ENCODE peak calls at places on chromosomes 13 and 19, in four cellular contexts. One of them, this sample, is unnamed.

GRCh38 chr19:41218615-41219507 is at the start of gene AXL:
- DNase-seq in H1: peak; percentile 90
- DNase-seq in SK-N-SH: peak; percentile 43
- DNase-seq in HepG2: peak; percentile 25
- DNase-seq in this sample: no peak

GRCh38 chr13:50126378-50127016 is 111.3 kb downstream of the KCNRG start:
- DNase-seq in H1: no peak
- DNase-seq in SK-N-SH: no peak
- DNase-seq in HepG2: peak; percentile 27
- DNase-seq in this sample: no peak

GRCh38 chr13:29065142-29065541 is 245.0 kb downstream of the MTUS2 start:
- DNase-seq in H1: no peak
- DNase-seq in SK-N-SH: no peak
- DNase-seq in HepG2: no peak
- DNase-seq in this sample: peak; percentile 27

GRCh38 chr19:49142866-49143335 is 12.3 kb downstream of the HRC start:
- DNase-seq in H1: peak; percentile 90
- DNase-seq in SK-N-SH: peak; percentile 95
- DNase-seq in HepG2: no peak
- DNase-seq in this sample: no peak

GRCh38 chr13:60679131-60679530 is 282.1 kb downstream of the TDRD3 start:
- DNase-seq in H1: no peak
- DNase-seq in SK-N-SH: no peak
- DNase-seq in HepG2: no peak
- DNase-seq in this sample: no peak

GRCh38 chr19:15463865-15464371 is 426 bp downstream of the RASAL3 start:
- DNase-seq in H1: no peak
- DNase-seq in SK-N-SH: no peak
- DNase-seq in HepG2: no peak
- DNase-seq in this sample: no peak

GRCh38 chr19:2381151-2381822 is 21.2 kb downstream of the TMPRSS9 start:
- DNase-seq in H1: no peak
- DNase-seq in SK-N-SH: no peak
- DNase-seq in HepG2: no peak
- DNase-seq in this sample: no peak

GRCh38 chr19:48878219-48879024 is 6.2 kb downstream of the PPP1R15A start:
- DNase-seq in H1: no peak
- DNase-seq in SK-N-SH: no peak
- DNase-seq in HepG2: no peak
- DNase-seq in this sample: no peak

GRCh38 chr19:32881766-32882165 is 12.2 kb upstream of the SLC7A9 start:
- DNase-seq in H1: peak; percentile 45
- DNase-seq in SK-N-SH: no peak
- DNase-seq in HepG2: no peak
- DNase-seq in this sample: no peak

GRCh38 chr19:31548941-31549340 is 199.7 kb upstream of the TSHZ3 start:
- DNase-seq in H1: no peak
- DNase-seq in SK-N-SH: no peak
- DNase-seq in HepG2: no peak
- DNase-seq in this sample: no peak

GRCh38 chr19:35843676-35844481 is 8.4 kb downstream of the NPHS1 start:
- DNase-seq in H1: peak; percentile 93
- DNase-seq in SK-N-SH: peak; percentile 79
- DNase-seq in HepG2: no peak
- DNase-seq in this sample: no peak
- TF ChIP-seq TCF12 in H1: no peak
- TF ChIP-seq TCF12 in SK-N-SH: no peak
- TF ChIP-seq TCF12 in HepG2: no peak
- TF ChIP-seq TCF12 in this sample: no peak

GRCh38 chr13:37481858-37482227 is 116.7 kb downstream of the POSTN start:
- DNase-seq in H1: no peak
- DNase-seq in SK-N-SH: no peak
- DNase-seq in HepG2: no peak
- DNase-seq in this sample: no peak
- TF ChIP-seq TCF12 in H1: no peak
- TF ChIP-seq TCF12 in SK-N-SH: no peak
- TF ChIP-seq TCF12 in HepG2: no peak
- TF ChIP-seq TCF12 in this sample: no peak

DNA sequence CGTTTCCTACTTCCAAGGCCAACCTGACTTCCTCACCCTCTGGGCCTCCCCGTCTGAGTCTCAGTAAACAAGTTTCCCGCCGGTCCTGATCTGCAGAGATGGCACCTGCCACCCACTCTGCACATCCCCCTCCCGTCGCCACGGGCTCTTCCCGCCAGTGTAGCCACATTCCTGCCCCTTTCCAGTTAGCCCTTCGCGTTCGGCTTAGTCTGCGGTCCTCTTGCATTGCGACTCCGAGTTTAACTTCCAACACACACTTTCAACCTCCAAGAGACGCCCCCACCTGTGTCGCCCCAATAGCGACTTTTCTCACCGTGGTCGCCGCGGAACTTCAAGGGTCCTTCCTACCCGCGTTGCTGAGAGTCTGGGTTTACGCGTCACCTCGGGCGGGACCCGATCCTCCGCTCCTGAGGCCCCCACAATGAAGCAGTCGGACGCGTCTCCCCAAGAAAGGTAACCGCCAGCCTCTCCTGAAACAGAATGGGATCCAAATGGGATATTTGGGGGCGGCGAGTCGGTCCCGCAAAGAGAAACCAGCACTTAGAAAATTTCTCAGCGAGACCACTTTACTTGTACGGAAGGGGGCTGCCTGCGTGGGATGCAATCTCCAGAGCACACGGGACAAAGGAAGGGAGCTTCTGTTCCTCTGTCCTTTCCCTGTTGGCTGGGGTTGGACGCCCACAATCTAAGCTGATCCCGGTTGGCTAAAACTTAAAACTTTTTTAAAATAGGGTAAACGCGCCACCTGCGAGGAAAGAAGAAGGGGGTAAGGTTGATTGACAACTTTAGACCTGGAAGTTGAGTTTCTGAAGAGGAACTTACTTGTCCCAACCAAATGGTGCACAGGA is 1.0 kb upstream of the BSG start:
- DNase-seq in H1: peak; percentile 77
- DNase-seq in SK-N-SH: no peak
- DNase-seq in HepG2: peak; percentile 61
- DNase-seq in this sample: peak; percentile 25
- TF ChIP-seq TCF12 in H1: no peak
- TF ChIP-seq TCF12 in SK-N-SH: no peak
- TF ChIP-seq TCF12 in HepG2: no peak
- TF ChIP-seq TCF12 in this sample: peak; percentile 27

GRCh38 chr13:110103026-110103425 is 203.9 kb downstream of the COL4A1 start:
- DNase-seq in H1: no peak
- DNase-seq in SK-N-SH: no peak
- DNase-seq in HepG2: no peak
- DNase-seq in this sample: no peak
- TF ChIP-seq TCF12 in H1: no peak
- TF ChIP-seq TCF12 in SK-N-SH: no peak
- TF ChIP-seq TCF12 in HepG2: no peak
- TF ChIP-seq TCF12 in this sample: no peak

GRCh38 chr19:56301886-56302620 is 12.6 kb downstream of the ZSCAN5A start:
- DNase-seq in H1: no peak
- DNase-seq in SK-N-SH: no peak
- DNase-seq in HepG2: no peak
- DNase-seq in this sample: no peak
- TF ChIP-seq TCF12 in H1: no peak
- TF ChIP-seq TCF12 in SK-N-SH: no peak
- TF ChIP-seq TCF12 in HepG2: no peak
- TF ChIP-seq TCF12 in this sample: no peak

GRCh38 chr19:51458899-51459592 is 792 bp upstream of the SIGLEC8 start:
- DNase-seq in H1: no peak
- DNase-seq in SK-N-SH: no peak
- DNase-seq in HepG2: no peak
- DNase-seq in this sample: no peak
- TF ChIP-seq TCF12 in H1: no peak
- TF ChIP-seq TCF12 in SK-N-SH: no peak
- TF ChIP-seq TCF12 in HepG2: no peak
- TF ChIP-seq TCF12 in this sample: no peak

DNA sequence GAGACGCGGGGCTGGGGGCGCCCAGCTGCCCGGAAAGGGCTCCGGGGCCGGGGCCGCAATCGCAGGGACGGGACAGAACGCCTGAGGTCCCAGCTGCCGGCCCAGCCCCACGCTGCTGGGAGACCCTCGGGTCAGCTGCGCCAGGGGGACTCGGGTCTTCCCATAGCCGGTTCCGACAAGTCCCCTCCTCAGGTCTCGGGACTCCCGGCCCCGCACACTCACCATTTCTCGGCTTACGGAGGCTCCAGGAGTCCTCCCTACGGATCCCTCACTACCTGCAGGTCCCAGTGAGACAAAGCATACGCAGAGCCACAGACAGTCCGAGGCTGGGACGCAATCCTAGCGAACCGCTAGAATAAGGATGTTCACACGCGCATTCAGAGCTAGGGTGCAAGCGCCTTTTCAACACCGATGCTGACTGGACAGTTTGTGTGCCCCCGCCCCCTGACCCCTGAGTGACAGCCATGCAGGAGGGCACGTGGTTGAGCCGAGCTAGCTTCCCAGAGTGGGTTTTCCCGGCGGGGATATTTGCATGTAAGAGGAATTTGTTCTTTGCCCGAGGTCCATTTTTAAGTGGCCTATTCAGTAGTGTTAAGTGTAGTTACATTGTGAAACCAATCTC is 13.6 kb downstream of the ZNF490 start:
- DNase-seq in H1: no peak
- DNase-seq in SK-N-SH: no peak
- DNase-seq in HepG2: no peak
- DNase-seq in this sample: no peak
- TF ChIP-seq TCF12 in H1: no peak
- TF ChIP-seq TCF12 in SK-N-SH: no peak
- TF ChIP-seq TCF12 in HepG2: no peak
- TF ChIP-seq TCF12 in this sample: no peak

GRCh38 chr19:17687857-17688784 is at the start of gene UNC13A:
- DNase-seq in H1: peak; percentile 98
- DNase-seq in SK-N-SH: peak; percentile 96
- DNase-seq in HepG2: no peak
- DNase-seq in this sample: no peak
- TF ChIP-seq TCF12 in H1: no peak
- TF ChIP-seq TCF12 in SK-N-SH: no peak
- TF ChIP-seq TCF12 in HepG2: no peak
- TF ChIP-seq TCF12 in this sample: no peak

GRCh38 chr19:12365094-12365371 is 450 bp downstream of the ZNF442 start:
- DNase-seq in H1: no peak
- DNase-seq in SK-N-SH: peak; percentile 76
- DNase-seq in HepG2: no peak
- DNase-seq in this sample: no peak
- TF ChIP-seq TCF12 in H1: no peak
- TF ChIP-seq TCF12 in SK-N-SH: no peak
- TF ChIP-seq TCF12 in HepG2: no peak
- TF ChIP-seq TCF12 in this sample: no peak

DNA sequence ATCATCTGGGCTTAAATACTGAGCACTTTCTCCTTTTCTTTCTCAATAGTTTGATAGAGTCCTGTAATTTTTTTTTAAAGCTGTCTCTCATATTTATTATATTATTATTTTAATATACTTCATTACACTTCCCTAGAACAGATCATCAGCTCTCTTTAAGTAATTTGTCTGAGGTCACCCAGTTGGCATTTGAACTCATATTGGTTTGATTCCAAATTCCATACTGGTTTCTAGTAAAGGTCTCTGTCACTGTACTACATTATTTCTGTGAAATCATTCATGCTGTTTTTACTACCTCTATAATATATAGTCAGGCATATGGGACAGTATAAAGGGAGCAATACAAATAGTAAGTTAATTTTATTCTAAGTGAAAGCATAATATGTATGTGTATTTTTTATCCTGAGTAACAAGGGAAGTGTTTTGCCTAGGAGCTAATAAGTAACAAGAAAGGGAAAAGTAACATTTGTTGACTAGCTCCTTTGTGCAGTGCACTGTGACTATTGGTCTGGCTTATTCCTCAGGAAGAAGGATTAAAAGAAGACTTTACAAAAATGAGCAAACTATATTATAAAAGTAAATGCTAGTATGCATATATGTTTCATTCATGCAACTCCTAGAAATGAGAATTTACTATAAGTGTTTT is 14.3 kb downstream of the LPAR6 start:
- DNase-seq in H1: no peak
- DNase-seq in SK-N-SH: no peak
- DNase-seq in HepG2: no peak
- DNase-seq in this sample: no peak
- TF ChIP-seq TCF12 in H1: no peak
- TF ChIP-seq TCF12 in SK-N-SH: no peak
- TF ChIP-seq TCF12 in HepG2: no peak
- TF ChIP-seq TCF12 in this sample: no peak

This sample was measured in GM12878.